ENCODE peak calls at places on chromosome 17, in ten cellular contexts. B is A549, L is tibial nerve, E is sigmoid colon, S is stomach, H is ovary, A is transverse colon, G is K562, D is suprapubic skin, J is upper lobe of left lung. O is an unnamed sample.

GRCh38 chr17:652310-652709 is 62.3 kb downstream of the VPS53 start:
- DNase-seq in H (no peak), A (peak), G (no peak), L (peak), D (peak), J (no peak), S (no peak), B (no peak), E (peak), O (peak)

GRCh38 chr17:33888455-33888854 is 366.6 kb upstream of the CCL2 start:
- DNase-seq in L (no peak), E (no peak), J (no peak), S (no peak), D (no peak), A (no peak), B (no peak), H (no peak), G (peak), O (no peak)

GRCh38 chr17:1154704-1155103 is 25.1 kb downstream of the ABR start:
- DNase-seq in S (no peak), B (no peak), G (no peak), L (no peak), H (no peak), E (no peak), J (no peak), D (no peak), A (no peak), O (no peak)

GRCh38 chr17:36127199-36127881 is 23.7 kb downstream of the CCL4 start:
- DNase-seq in J (no peak), G (no peak), L (no peak), B (no peak), H (no peak), S (no peak), E (no peak), D (no peak), A (no peak), O (no peak)

GRCh38 chr17:74243013-74243755 is 29.8 kb downstream of the TTYH2 start:
- DNase-seq in G (no peak), E (no peak), H (no peak), B (no peak), S (peak), D (no peak), L (no peak), J (no peak), A (no peak), O (no peak)

GRCh38 chr17:859461-860195 is 77.5 kb downstream of the MRM3 start:
- DNase-seq in A (no peak), J (no peak), E (peak), H (no peak), L (no peak), S (no peak), G (no peak), D (no peak), B (no peak), O (no peak)

GRCh38 chr17:489758-490329 is 137.2 kb upstream of the RPH3AL start:
- DNase-seq in A (peak), E (peak), S (peak), H (peak), D (no peak), B (peak), L (no peak), G (no peak), J (peak), O (no peak)

GRCh38 chr17:79923974-79924638 is 84.9 kb upstream of the CBX4 start:
- DNase-seq in L (no peak), D (no peak), G (peak), H (no peak), A (peak), E (no peak), J (peak), S (peak), B (peak), O (no peak)

GRCh38 chr17:15308758-15309157 is 32.6 kb downstream of the TEKT3 start:
- DNase-seq in A (no peak), L (no peak), J (no peak), B (no peak), H (no peak), G (no peak), D (no peak), S (no peak), E (no peak), O (peak)

GRCh38 chr17:63954402-63955063 is 18.2 kb downstream of the SCN4A start:
- DNase-seq in L (no peak), D (no peak), B (no peak), A (peak), J (no peak), H (no peak), G (no peak), S (no peak), E (no peak), O (no peak)

GRCh38 chr17:64709481-64709880 is 47.4 kb upstream of the SMURF2 start:
- DNase-seq in D (no peak), E (no peak), H (no peak), A (no peak), G (peak), J (no peak), L (no peak), B (no peak), S (no peak), O (no peak)

GRCh38 chr17:58337126-58337599 is 8.6 kb upstream of the TSPOAP1 start:
- DNase-seq in H (no peak), L (no peak), D (no peak), E (no peak), B (no peak), S (no peak), G (no peak), J (no peak), A (peak), O (no peak)

GRCh38 chr17:72122668-72123495 is 2.1 kb downstream of the SOX9 start:
- DNase-seq in S (peak), E (peak), H (no peak), D (peak), G (no peak), B (no peak), A (peak), L (no peak), J (peak), O (no peak)

GRCh38 chr17:51365090-51365489 is 104.7 kb downstream of the UTP18 start:
- DNase-seq in D (no peak), S (no peak), J (no peak), E (no peak), G (peak), B (peak), H (no peak), L (no peak), A (no peak), O (no peak)

GRCh38 chr17:4548721-4549531 is 6.3 kb downstream of the MYBBP1A start:
- DNase-seq in E (peak), B (no peak), D (no peak), S (no peak), G (no peak), H (no peak), A (no peak), L (no peak), J (no peak), O (no peak)

GRCh38 chr17:1058423-1059130 is 61.6 kb downstream of the TIMM22 start:
- DNase-seq in S (peak), L (no peak), B (peak), E (no peak), D (no peak), G (peak), A (peak), J (peak), H (no peak), O (no peak)

GRCh38 chr17:59369026-59369724 is 37.7 kb downstream of the YPEL2 start:
- DNase-seq in E (no peak), G (no peak), B (no peak), J (no peak), S (no peak), D (no peak), A (no peak), L (no peak), H (no peak), O (no peak)

GRCh38 chr17:151886-152859 is 14.8 kb downstream of the SCGB1C2 start:
- DNase-seq in L (no peak), G (no peak), B (peak), D (peak), J (no peak), A (no peak), E (peak), H (peak), S (no peak), O (no peak)

GRCh38 chr17:66441012-66441703 is 138.7 kb downstream of the PRKCA start:
- DNase-seq in H (no peak), L (no peak), A (no peak), J (no peak), E (no peak), B (no peak), G (no peak), D (no peak), S (no peak), O (no peak)

GRCh38 chr17:54901230-54901847 is 687 bp downstream of the TOM1L1 start:
- DNase-seq in E (no peak), S (no peak), H (no peak), L (no peak), J (no peak), B (peak), D (no peak), G (peak), A (peak), O (no peak)

GRCh38 chr17:12134101-12134500 is 113.4 kb downstream of the MAP2K4 start:
- DNase-seq in J (no peak), D (no peak), B (no peak), S (no peak), G (no peak), L (no peak), E (no peak), A (no peak), H (no peak), O (no peak)

GRCh38 chr17:13813347-13814240 is 211.9 kb upstream of the HS3ST3A1 start:
- DNase-seq in E (no peak), D (no peak), G (no peak), S (no peak), B (no peak), L (no peak), H (peak), A (no peak), J (no peak), O (peak)

GRCh38 chr17:59620518-59621259 is 994 bp downstream of the CLTC start:
- DNase-seq in H (peak), G (peak), B (peak), L (no peak), A (peak), S (peak), D (no peak), E (peak), J (no peak), O (no peak)

GRCh38 chr17:83080641-83081560 is 1.5 kb downstream of the METRNL start:
- DNase-seq in E (no peak), G (peak), J (peak), L (no peak), A (peak), H (peak), B (no peak), D (no peak), S (peak), O (no peak)

GRCh38 chr17:72937687-72938086 is 154.8 kb downstream of the SLC39A11 start:
- DNase-seq in A (no peak), L (no peak), J (no peak), D (no peak), S (no peak), E (no peak), H (no peak), G (no peak), B (no peak), O (no peak)

GRCh38 chr17:661509-661908 is 53.1 kb downstream of the VPS53 start:
- DNase-seq in H (no peak), J (no peak), L (no peak), D (no peak), S (no peak), G (no peak), A (no peak), E (no peak), B (no peak), O (no peak)

GRCh38 chr17:259341-259976 is 78.0 kb upstream of the DOC2B start:
- DNase-seq in J (no peak), S (peak), A (no peak), H (peak), G (no peak), D (peak), L (no peak), B (no peak), E (peak), O (no peak)

GRCh38 chr17:40564195-40564882 is 933 bp downstream of the CCR7 start:
- DNase-seq in G (no peak), L (no peak), E (no peak), A (no peak), B (no peak), S (peak), D (no peak), J (no peak), H (no peak), O (peak)

GRCh38 chr17:65531508-65532431 is 29.7 kb downstream of the AXIN2 start:
- DNase-seq in J (no peak), D (peak), E (peak), G (no peak), S (peak), B (no peak), L (no peak), A (peak), H (peak), O (no peak)

GRCh38 chr17:34884597-34884996 is 76.7 kb downstream of the CCT6B start:
- DNase-seq in B (no peak), L (no peak), E (no peak), H (no peak), S (no peak), G (no peak), D (no peak), A (no peak), J (no peak), O (no peak)

GRCh38 chr17:77440571-77440981 is 299.8 kb downstream of the SEC14L1 start:
- DNase-seq in L (no peak), D (no peak), S (no peak), J (peak), A (peak), E (no peak), G (no peak), B (no peak), H (no peak), O (no peak)

GRCh38 chr17:42132941-42133340 is 10.3 kb downstream of the HSPB9 start:
- DNase-seq in E (no peak), D (no peak), J (no peak), A (peak), H (no peak), L (no peak), G (no peak), B (no peak), S (peak), O (no peak)

GRCh38 chr17:70905796-70906195 is 736.5 kb downstream of the KCNJ2 start:
- DNase-seq in L (no peak), J (no peak), E (no peak), G (no peak), D (no peak), H (no peak), S (no peak), A (no peak), B (peak), O (no peak)

GRCh38 chr17:14078027-14078426 is 8.7 kb downstream of the COX10 start:
- DNase-seq in H (no peak), A (no peak), D (no peak), E (no peak), L (no peak), J (no peak), B (no peak), S (no peak), G (no peak), O (no peak)

GRCh38 chr17:20028436-20028835 is 19.3 kb downstream of the SPECC1 start:
- DNase-seq in A (no peak), H (no peak), J (no peak), B (no peak), D (no peak), G (no peak), S (no peak), E (no peak), L (no peak), O (no peak)

GRCh38 chr17:4846635-4847390 is 13.7 kb downstream of the MINK1 start:
- DNase-seq in L (no peak), A (no peak), B (no peak), S (no peak), J (no peak), D (no peak), H (no peak), G (no peak), E (no peak), O (no peak)

DNA sequence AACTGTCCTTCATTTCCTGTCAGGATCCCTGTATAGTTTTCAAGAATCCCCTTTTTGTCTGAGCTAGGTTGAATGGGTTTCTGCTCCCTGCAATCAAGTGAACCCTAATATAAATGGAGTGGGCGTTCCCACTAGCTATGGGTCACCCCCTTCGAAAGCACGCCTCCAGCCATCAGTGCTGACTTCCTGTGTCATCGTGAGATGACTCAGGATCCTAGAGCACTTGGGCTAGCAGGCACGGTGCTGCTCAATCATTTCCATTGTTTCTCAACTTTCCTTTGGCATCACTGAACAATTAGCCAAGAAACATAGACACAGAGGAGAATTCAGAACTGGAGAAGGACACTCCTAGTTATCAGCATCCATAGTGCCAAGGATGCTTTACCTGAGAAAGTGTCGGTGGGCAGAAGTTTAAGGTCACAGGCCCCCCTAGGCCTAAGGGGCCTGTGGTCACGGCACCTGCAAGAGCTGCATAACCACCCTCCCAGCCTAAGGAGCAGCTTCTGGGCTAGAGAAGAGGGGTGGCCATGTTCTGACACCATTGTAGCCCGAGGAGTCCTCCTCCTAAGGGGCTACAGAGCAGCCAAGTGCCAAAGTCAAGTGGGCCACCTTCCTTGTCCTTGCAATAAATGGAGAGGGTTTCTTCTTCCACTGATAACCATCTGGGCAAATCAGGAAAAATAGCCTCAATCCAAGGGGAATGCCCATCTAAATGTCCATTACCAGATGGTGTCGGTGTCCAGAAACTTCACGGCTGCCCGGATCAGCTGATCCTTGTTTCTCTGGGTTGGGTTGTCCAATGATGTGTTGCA is 13.2 kb downstream of the ATPAF2 start:
- DNase-seq in H (no peak), D (no peak), J (no peak), L (no peak), E (peak), B (no peak), A (no peak), G (no peak), S (no peak), O (no peak)
- TF ChIP-seq EP300 in H (no peak), D (no peak), J (no peak), L (no peak), E (no peak), B (no peak), A (no peak), G (no peak), S (no peak), O (no peak)

GRCh38 chr17:62912363-62912762 is 53.7 kb upstream of the TANC2 start:
- DNase-seq in E (no peak), G (no peak), L (no peak), B (no peak), H (no peak), A (no peak), S (no peak), D (no peak), J (no peak), O (no peak)

GRCh38 chr17:62913971-62914370 is 52.1 kb upstream of the TANC2 start:
- DNase-seq in A (no peak), B (no peak), L (no peak), G (no peak), D (no peak), E (no peak), H (no peak), S (no peak), J (no peak), O (no peak)

GRCh38 chr17:62910277-62910676 is 55.8 kb upstream of the TANC2 start:
- DNase-seq in E (no peak), B (no peak), J (no peak), S (no peak), D (no peak), H (no peak), G (no peak), A (no peak), L (no peak), O (no peak)

GRCh38 chr17:62907961-62908360 is 58.1 kb upstream of the TANC2 start:
- DNase-seq in J (no peak), E (no peak), L (no peak), G (no peak), D (no peak), S (no peak), A (no peak), H (no peak), B (no peak), O (no peak)

GRCh38 chr17:62911106-62911505 is 54.9 kb upstream of the TANC2 start:
- DNase-seq in B (no peak), E (no peak), H (no peak), J (no peak), L (no peak), A (no peak), G (no peak), D (no peak), S (no peak), O (no peak)
- TF ChIP-seq EP300 in B (no peak), E (no peak), H (no peak), J (no peak), L (no peak), A (no peak), G (no peak), D (no peak), S (no peak), O (no peak)

GRCh38 chr17:81810476-81810875 is 6.5 kb downstream of the GCGR start:
- DNase-seq in E (no peak), H (no peak), B (no peak), L (no peak), D (no peak), G (no peak), A (no peak), S (no peak), J (no peak), O (no peak)

GRCh38 chr17:81810892-81811704 is 7.1 kb downstream of the GCGR start:
- DNase-seq in A (no peak), D (no peak), L (no peak), J (peak), H (no peak), S (no peak), G (no peak), B (no peak), E (no peak), O (no peak)

GRCh38 chr17:81812571-81813370 is 8.8 kb downstream of the GCGR start:
- DNase-seq in S (no peak), B (no peak), G (no peak), A (no peak), D (no peak), J (peak), L (no peak), H (no peak), E (no peak), O (no peak)

GRCh38 chr17:81813371-81813684 is 9.4 kb downstream of the GCGR start:
- DNase-seq in L (no peak), S (no peak), A (no peak), J (peak), E (no peak), H (no peak), B (no peak), D (no peak), G (no peak), O (no peak)

GRCh38 chr17:81811705-81812570 is 8.0 kb downstream of the GCGR start:
- DNase-seq in A (no peak), B (no peak), H (no peak), G (no peak), E (no peak), J (peak), D (no peak), L (no peak), S (no peak), O (no peak)
- TF ChIP-seq EP300 in A (no peak), B (no peak), H (no peak), G (no peak), E (no peak), J (no peak), D (no peak), L (no peak), S (no peak), O (no peak)

GRCh38 chr17:8700546-8700945 is 44.1 kb downstream of the CCDC42 start:
- DNase-seq in G (no peak), D (no peak), B (no peak), J (no peak), H (no peak), A (no peak), E (no peak), L (no peak), S (no peak), O (no peak)
- TF ChIP-seq EP300 in G (no peak), D (no peak), B (no peak), J (no peak), H (no peak), A (no peak), E (no peak), L (no peak), S (no peak), O (no peak)

DNA sequence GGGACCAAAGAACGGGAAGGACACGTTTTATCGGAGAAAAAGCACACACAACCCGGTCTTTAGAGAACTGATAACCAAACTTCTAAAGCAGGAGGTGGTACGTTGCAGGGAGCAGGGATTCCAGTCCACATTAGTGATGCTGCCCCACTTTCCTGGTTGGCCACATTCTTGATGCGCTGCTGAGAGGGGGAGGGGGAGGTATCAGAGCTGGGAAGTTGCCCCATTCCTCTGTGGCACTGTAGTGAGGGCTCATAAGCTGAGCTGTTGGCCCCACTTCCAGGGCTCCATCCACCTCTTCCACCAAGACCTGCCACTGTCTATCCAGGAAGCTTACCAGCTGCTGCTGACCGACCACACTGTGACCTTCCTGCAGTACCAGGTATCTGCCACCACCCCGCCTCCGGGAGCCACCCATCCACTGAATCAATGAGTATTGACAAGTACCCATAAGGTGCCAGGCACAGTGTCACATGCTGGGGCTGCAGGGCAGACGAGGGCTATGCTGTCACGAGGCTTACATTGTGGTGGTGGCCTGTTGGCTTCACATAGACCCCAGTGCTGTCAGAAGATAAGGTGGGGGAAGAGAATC is 1.0 kb downstream of the TSEN54 start:
- DNase-seq in E (no peak), L (no peak), A (peak), B (no peak), J (no peak), S (peak), H (no peak), G (peak), D (no peak), O (no peak)
- TF ChIP-seq EP300 in E (no peak), L (no peak), A (no peak), B (no peak), J (no peak), S (no peak), H (no peak), G (no peak), D (no peak), O (no peak)

GRCh38 chr17:47205419-47205963 is 3.7 kb upstream of the MYL4 start:
- DNase-seq in E (peak), J (no peak), S (peak), B (no peak), H (peak), G (no peak), D (no peak), A (peak), L (peak), O (no peak)
- TF ChIP-seq EP300 in E (no peak), J (peak), S (no peak), B (no peak), H (no peak), G (no peak), D (no peak), A (no peak), L (no peak), O (no peak)